ENCODE peak calls at places on chromosome 5, in nine cellular contexts. M, L, Y, C, S, E, V, K and G are unnamed samples.

GRCh38 chr5:149962040-149962439 is 1.5 kb downstream of the SLC26A2 start:
- DNase-seq in Y (peak), L (no peak), V (no peak), M (peak), S (peak), K (no peak), C (no peak), E (no peak), G (peak)

GRCh38 chr5:435156-435790 is 7.7 kb upstream of the EXOC3 start:
- DNase-seq in K (no peak), L (no peak), Y (no peak), M (no peak), V (no peak), C (no peak), E (no peak), S (no peak), G (no peak)

GRCh38 chr5:138874771-138875628 is at the start of gene LRRTM2:
- DNase-seq in S (peak), V (peak), K (no peak), Y (peak), M (peak), C (no peak), L (no peak), E (no peak), G (peak)

GRCh38 chr5:177376107-177376506 is 8.1 kb upstream of the SLC34A1 start:
- DNase-seq in L (no peak), S (no peak), K (no peak), E (no peak), M (no peak), V (no peak), C (no peak), Y (no peak), G (no peak)

GRCh38 chr5:4857761-4858160 is 282.4 kb upstream of the ADAMTS16 start:
- DNase-seq in K (no peak), Y (no peak), E (no peak), S (no peak), V (no peak), L (no peak), C (no peak), M (no peak), G (no peak)

GRCh38 chr5:93349613-93350012 is 231.4 kb downstream of the NR2F1-AS1 start:
- DNase-seq in C (no peak), V (peak), K (no peak), S (peak), Y (peak), E (peak), M (peak), L (no peak), G (no peak)

GRCh38 chr5:176440932-176441706 is 7.1 kb upstream of the FAF2 start:
- DNase-seq in L (no peak), V (no peak), S (no peak), E (no peak), K (no peak), M (peak), C (no peak), Y (no peak), G (no peak)

GRCh38 chr5:81171769-81172168 is 61.4 kb upstream of the CKMT2 start:
- DNase-seq in Y (no peak), L (no peak), M (peak), V (no peak), S (no peak), C (no peak), K (no peak), E (peak), G (no peak)

GRCh38 chr5:6717687-6718086 is 4.5 kb downstream of the TENT4A start:
- DNase-seq in S (no peak), M (no peak), Y (no peak), E (no peak), K (no peak), L (no peak), V (no peak), C (no peak), G (no peak)

GRCh38 chr5:43073597-43074546 is 33.8 kb upstream of the ANXA2R start:
- DNase-seq in S (no peak), E (no peak), M (peak), Y (peak), V (no peak), C (no peak), L (peak), K (no peak), G (peak)

GRCh38 chr5:75243510-75243909 is 6.8 kb upstream of the ANKRD31 start:
- DNase-seq in C (no peak), V (no peak), K (no peak), S (no peak), Y (no peak), L (no peak), E (no peak), M (no peak), G (no peak)

GRCh38 chr5:13957032-13957645 is 12.7 kb upstream of the DNAH5 start:
- DNase-seq in K (no peak), S (peak), M (peak), Y (peak), C (no peak), E (no peak), V (peak), L (no peak), G (peak)

GRCh38 chr5:80686757-80687156 is 32.0 kb upstream of the DHFR start:
- DNase-seq in E (peak), S (peak), L (no peak), K (no peak), M (peak), Y (peak), V (no peak), C (no peak), G (peak)

GRCh38 chr5:132209901-132210545 is 17.6 kb downstream of the P4HA2 start:
- DNase-seq in L (no peak), C (no peak), E (peak), Y (no peak), M (no peak), K (no peak), S (no peak), V (no peak), G (no peak)

GRCh38 chr5:142364251-142365145 is 39.7 kb upstream of the SPRY4 start:
- DNase-seq in S (no peak), V (no peak), L (no peak), C (no peak), Y (no peak), E (no peak), K (no peak), M (peak), G (no peak)

GRCh38 chr5:151880304-151880703 is 44.3 kb downstream of the GLRA1 start:
- DNase-seq in K (no peak), M (no peak), L (no peak), E (no peak), V (no peak), Y (no peak), S (no peak), C (no peak), G (no peak)

GRCh38 chr5:65861830-65862241 is 64.5 kb upstream of the ERBIN start:
- DNase-seq in V (peak), C (no peak), M (peak), S (peak), Y (peak), E (peak), K (no peak), L (no peak), G (peak)